ENCODE peak calls at places on chromosomes 7 and 10, in eight cellular contexts. Y is AG20443; N is AG04450; B is stimulated activated CD8-positive, alpha-beta memory T cell treated with anti-CD3 and anti-CD28 coated beads, Interleukin-7, amount 100 ng/mL, for 1 hour; X is colonic mucosa; M is Peyer's patch; E is lower lobe of right lung; Q is progenitor cell of endocrine pancreas. C is an unnamed sample.

GRCh38 chr7:157541295-157541608 is 204.4 kb downstream of the DNAJB6 start:
- DNase-seq in Y (no peak), N (no peak), B (no peak), X (no peak), M (peak), E (no peak), Q (no peak), C (no peak)

GRCh38 chr10:93951905-93952304 is 41.8 kb upstream of the PLCE1 start:
- DNase-seq in Y (no peak), N (no peak), B (no peak), X (no peak), M (no peak), E (no peak), Q (no peak), C (no peak)

GRCh38 chr7:64625114-64626082 is 40.5 kb upstream of the ZNF107 start:
- DNase-seq in Y (peak), N (no peak), B (no peak), X (no peak), M (no peak), E (no peak), Q (no peak), C (peak)

GRCh38 chr7:106891545-106892410 is 26.7 kb downstream of the PIK3CG start:
- DNase-seq in Y (no peak), N (no peak), B (no peak), X (no peak), M (no peak), E (no peak), Q (no peak), C (peak)

GRCh38 chr7:80858141-80858903 is 60.5 kb downstream of the SEMA3C start:
- DNase-seq in Y (no peak), N (peak), B (no peak), X (no peak), M (no peak), E (no peak), Q (no peak), C (no peak)

GRCh38 chr7:112495820-112496462 is 15.2 kb downstream of the LSMEM1 start:
- DNase-seq in Y (peak), N (no peak), B (no peak), X (peak), M (no peak), E (no peak), Q (no peak), C (peak)

GRCh38 chr10:91575044-91575610 is 57.7 kb downstream of the PPP1R3C start:
- DNase-seq in Y (no peak), N (no peak), B (no peak), X (no peak), M (no peak), E (no peak), Q (no peak), C (no peak)

GRCh38 chr7:89623018-89623672 is 531.1 kb upstream of the STEAP1 start:
- DNase-seq in Y (peak), N (no peak), B (no peak), X (no peak), M (no peak), E (no peak), Q (no peak), C (peak)

GRCh38 chr10:8055420-8056349 is 1.2 kb downstream of the GATA3 start:
- DNase-seq in Y (no peak), N (no peak), B (no peak), X (no peak), M (no peak), E (no peak), Q (no peak), C (no peak)

GRCh38 chr7:80298201-80298600 is 163.6 kb downstream of the GNAI1 start:
- DNase-seq in Y (no peak), N (no peak), B (no peak), X (no peak), M (no peak), E (no peak), Q (no peak), C (no peak)

GRCh38 chr7:17289074-17289665 is 9.3 kb upstream of the AHR start:
- DNase-seq in Y (no peak), N (no peak), B (no peak), X (no peak), M (no peak), E (no peak), Q (no peak), C (no peak)

GRCh38 chr10:44660271-44660670 is 250.9 kb upstream of the TMEM72 start:
- DNase-seq in Y (peak), N (no peak), B (no peak), X (no peak), M (no peak), E (no peak), Q (no peak), C (no peak)

GRCh38 chr7:101162551-101163280 is 2.7 kb downstream of the VGF start:
- DNase-seq in Y (peak), N (no peak), B (no peak), X (peak), M (no peak), E (peak), Q (no peak), C (peak)

GRCh38 chr10:50576245-50576815 is 47.4 kb downstream of the SGMS1 start:
- DNase-seq in Y (peak), N (no peak), B (no peak), X (no peak), M (no peak), E (no peak), Q (no peak), C (no peak)

GRCh38 chr7:85230623-85231022 is 43.8 kb upstream of the SEMA3D start:
- DNase-seq in Y (no peak), N (no peak), B (no peak), X (no peak), M (no peak), E (no peak), Q (no peak), C (no peak)

GRCh38 chr10:32893431-32893830 is 64.6 kb downstream of the ITGB1 start:
- DNase-seq in Y (no peak), N (no peak), B (no peak), X (no peak), M (no peak), E (no peak), Q (no peak), C (no peak)

GRCh38 chr7:130356121-130356759 is 11.6 kb downstream of the CPA5 start:
- DNase-seq in Y (peak), N (peak), B (no peak), X (no peak), M (no peak), E (no peak), Q (peak), C (no peak)

GRCh38 chr10:132862485-132863420 is 76.8 kb upstream of the NKX6-2 start:
- DNase-seq in Y (no peak), N (no peak), B (no peak), X (no peak), M (peak), E (peak), Q (peak), C (no peak)

GRCh38 chr7:116675812-116676355 is 3.9 kb downstream of the MET start:
- DNase-seq in Y (no peak), N (no peak), B (no peak), X (no peak), M (no peak), E (no peak), Q (no peak), C (no peak)